ENCODE peak calls at places on chromosomes 6 and 20, in seven cellular contexts. K is IMR-90, X is neural progenitor cell, D is heart right ventricle, N is sigmoid colon, Z is SK-N-SH, O is left ventricle myocardium inferior. B is an unnamed sample.

GRCh38 chr6:112983741-112984221 is 636.7 kb downstream of the RFPL4B start:
- DNase-seq in Z (no peak), X (no peak), K (peak), D (no peak), O (no peak), N (no peak), B (no peak)

GRCh38 chr6:138844203-138844602 is 48.3 kb downstream of the ECT2L start:
- DNase-seq in K (peak), O (peak), Z (no peak), N (no peak), X (peak), D (peak), B (no peak)

GRCh38 chr20:45450097-45450818 is 19.3 kb upstream of the WFDC2 start:
- DNase-seq in N (peak), O (no peak), X (peak), Z (peak), D (no peak), K (peak), B (peak)

GRCh38 chr6:87291879-87292278 is 30.5 kb upstream of the SMIM8 start:
- DNase-seq in O (no peak), D (no peak), K (no peak), X (no peak), N (no peak), Z (no peak), B (no peak)

GRCh38 chr6:157074969-157075368 is 248.3 kb downstream of the TMEM242 start:
- DNase-seq in K (no peak), X (no peak), D (no peak), Z (no peak), O (no peak), N (no peak), B (no peak)

GRCh38 chr6:41939091-41939847 is 2.3 kb downstream of the CCND3 start:
- DNase-seq in X (peak), K (peak), O (peak), D (peak), Z (no peak), N (peak), B (no peak)

GRCh38 chr6:2503816-2504494 is 246.8 kb downstream of the MYLK4 start:
- DNase-seq in D (no peak), Z (no peak), K (peak), O (no peak), X (no peak), N (no peak), B (no peak)

GRCh38 chr6:18488526-18489270 is 101.5 kb downstream of the RNF144B start:
- DNase-seq in O (no peak), N (no peak), X (no peak), K (peak), D (no peak), Z (no peak), B (peak)

GRCh38 chr6:56259682-56260081 is 12.3 kb upstream of the COL21A1 start:
- DNase-seq in O (no peak), N (no peak), K (peak), Z (no peak), X (no peak), D (no peak), B (no peak)

GRCh38 chr6:8100159-8100854 is 2.0 kb downstream of the EEF1E1 start:
- DNase-seq in K (no peak), D (no peak), X (no peak), N (no peak), O (no peak), Z (no peak), B (no peak)

GRCh38 chr6:48765352-48765961 is 654.5 kb upstream of the PTCHD4 start:
- DNase-seq in X (peak), N (no peak), O (no peak), Z (peak), K (peak), D (no peak), B (peak)

DNA sequence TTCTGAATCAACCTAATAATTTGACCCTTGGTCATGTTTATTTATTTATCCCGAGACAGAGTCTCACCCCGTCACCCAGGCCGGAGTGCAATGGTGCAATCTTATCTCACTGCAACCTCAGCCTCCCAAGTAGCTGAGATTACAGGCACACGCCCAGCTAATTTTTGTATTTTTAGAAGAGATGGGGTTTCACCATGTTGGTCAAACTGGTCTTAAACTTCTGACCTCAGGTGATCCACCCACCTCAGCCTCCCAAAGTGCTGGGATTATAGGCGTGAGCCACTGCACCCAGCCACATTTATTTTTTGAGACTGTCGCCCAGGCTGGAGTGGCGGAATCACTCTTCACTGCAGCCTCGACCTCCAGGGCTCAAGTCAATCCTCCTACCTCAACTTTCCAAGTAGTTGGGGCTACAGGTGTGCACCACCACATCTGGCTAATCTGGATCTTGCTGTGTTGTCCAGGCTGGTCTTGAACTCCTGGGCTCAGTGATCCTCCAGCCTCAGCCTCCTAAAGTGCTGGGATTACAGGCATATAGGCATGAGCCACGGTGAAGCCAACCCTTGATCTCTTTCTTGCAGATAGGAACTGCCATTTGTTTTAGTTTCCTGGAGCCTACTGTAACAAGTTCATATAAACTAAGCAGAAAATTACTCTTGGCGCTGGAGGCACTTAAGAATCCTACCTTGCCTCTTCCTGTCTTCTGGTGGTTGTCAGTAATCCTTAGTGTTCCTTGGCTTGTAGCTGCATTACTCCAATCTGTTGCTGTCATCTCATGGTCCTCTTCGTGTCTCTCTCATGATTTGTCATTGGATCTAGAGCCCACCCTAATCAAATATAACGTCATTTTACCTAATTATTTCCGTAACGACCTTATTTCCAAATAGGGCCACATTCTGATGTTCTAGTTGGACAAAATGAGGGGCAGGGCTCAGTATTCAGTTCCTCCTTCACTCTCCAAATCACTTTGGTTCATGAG is 2.3 kb downstream of the RPS18 start:
- DNase-seq in O (no peak), D (no peak), K (no peak), X (no peak), N (no peak), Z (no peak), B (no peak)
- H3K4me3 ChIP-seq in O (no peak), D (no peak), K (no peak), X (peak), N (no peak), Z (peak), B (peak)

GRCh38 chr20:20134941-20135572 is 82.7 kb downstream of the CFAP61 start:
- DNase-seq in K (no peak), X (no peak), Z (no peak), D (no peak), N (no peak), O (no peak), B (no peak)

GRCh38 chr20:20136313-20136712 is 84.0 kb downstream of the CFAP61 start:
- DNase-seq in X (no peak), Z (no peak), O (no peak), D (no peak), N (no peak), K (no peak), B (no peak)

DNA sequence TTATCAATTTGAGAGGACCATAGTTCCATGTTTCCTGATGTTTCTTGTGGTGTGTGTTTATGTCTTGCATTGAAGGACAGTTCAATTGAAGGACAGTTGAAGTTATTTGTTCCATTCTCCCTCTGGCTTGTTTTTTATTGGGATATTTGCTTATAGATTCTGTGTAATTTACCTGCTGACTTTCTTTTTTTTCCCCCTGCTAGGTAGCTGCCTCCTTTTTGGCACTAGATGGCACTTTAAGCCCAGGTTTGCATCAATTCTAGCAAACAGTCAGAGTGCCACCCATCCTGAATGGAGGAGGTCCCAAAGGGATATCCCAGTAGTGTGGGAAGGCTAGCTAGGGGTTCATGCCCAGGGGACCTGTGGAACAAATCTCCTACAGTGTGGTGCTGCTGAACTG is 78.1 kb downstream of the CFAP61 start:
- DNase-seq in Z (no peak), K (no peak), X (peak), O (no peak), D (no peak), N (no peak), B (no peak)
- TF ChIP-seq CTCF in Z (peak), K (peak), X (peak), O (peak), D (peak), N (no peak), B (peak)

DNA sequence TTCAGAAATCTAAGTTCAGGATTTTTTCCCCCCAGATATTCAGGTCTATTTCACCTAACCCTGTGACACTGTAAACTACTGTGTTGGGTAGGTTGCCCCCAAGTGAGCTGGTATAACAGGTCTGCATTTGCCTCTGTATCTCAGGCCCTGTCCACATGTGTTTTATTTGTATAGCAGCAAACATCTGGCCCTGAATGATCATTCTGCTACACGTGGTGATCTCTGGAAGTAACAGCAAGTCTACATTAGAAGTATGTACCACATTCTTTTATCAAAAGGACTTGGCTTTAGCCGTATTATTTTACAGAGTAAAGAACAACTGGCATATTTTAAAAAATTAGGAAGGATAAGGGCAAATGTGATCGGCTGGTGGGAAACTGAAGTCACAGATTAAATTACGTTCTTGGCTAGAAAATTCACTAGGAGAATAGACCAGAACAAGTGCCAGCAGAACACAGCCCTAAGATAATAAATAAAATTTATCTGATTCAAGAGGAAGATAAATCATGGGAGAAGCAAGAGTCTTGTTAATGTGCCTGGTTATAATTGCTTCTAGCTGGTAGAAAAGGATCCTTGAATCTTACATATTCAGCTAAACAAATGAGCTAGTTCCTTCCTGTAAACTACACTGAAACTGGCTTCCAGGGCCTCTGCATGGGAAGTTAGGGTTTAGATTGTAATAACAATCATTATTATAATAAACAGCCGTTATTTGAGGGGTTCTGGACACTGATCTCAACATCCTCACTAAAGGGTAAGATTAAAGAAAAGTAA is 192.1 kb downstream of the SAMD5 start:
- DNase-seq in K (no peak), D (no peak), Z (no peak), X (no peak), N (no peak), O (no peak), B (no peak)
- H3K4me3 ChIP-seq in K (no peak), D (no peak), Z (no peak), X (no peak), N (no peak), O (no peak), B (no peak)

GRCh38 chr6:1336246-1336843 is 24.4 kb downstream of the FOXQ1 start:
- DNase-seq in X (peak), Z (no peak), K (no peak), D (no peak), N (no peak), O (no peak), B (no peak)
- TF ChIP-seq CTCF in X (peak), Z (peak), K (peak), D (no peak), N (no peak), O (no peak), B (peak)

DNA sequence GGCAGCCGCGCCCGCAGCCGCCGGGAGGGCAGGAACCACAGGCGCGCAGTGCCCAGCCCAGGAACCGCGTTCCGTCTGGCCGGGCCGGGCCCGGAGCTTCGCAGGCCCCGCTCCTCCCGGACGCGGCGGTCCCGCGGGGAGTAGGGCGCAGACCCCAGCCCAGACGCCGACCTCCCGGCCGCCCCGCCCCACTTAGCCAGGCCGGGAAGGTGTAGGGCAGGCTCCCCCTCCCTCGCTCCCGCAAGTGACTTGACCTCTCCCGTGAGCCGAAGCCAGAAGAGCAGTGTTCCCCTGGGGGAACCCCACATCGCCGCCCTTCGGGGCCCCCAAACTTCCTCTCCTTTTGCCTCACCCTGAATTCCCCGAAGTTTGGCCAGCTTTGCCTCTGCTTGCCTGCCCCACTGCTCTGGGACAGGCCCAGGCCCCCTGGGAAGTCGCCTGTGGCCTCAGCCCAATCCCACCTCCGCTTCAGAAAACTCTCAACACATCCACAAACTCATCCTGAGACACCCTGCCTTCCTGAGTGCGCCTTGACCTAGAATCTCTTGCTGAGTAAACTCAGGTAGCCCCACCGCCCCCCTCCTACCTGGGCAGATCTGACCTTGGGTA is 490 bp upstream of the NOL4L start:
- DNase-seq in Z (no peak), K (no peak), D (no peak), X (peak), O (no peak), N (no peak), B (no peak)
- H3K4me3 ChIP-seq in Z (no peak), K (no peak), D (peak), X (peak), O (peak), N (peak), B (no peak)

DNA sequence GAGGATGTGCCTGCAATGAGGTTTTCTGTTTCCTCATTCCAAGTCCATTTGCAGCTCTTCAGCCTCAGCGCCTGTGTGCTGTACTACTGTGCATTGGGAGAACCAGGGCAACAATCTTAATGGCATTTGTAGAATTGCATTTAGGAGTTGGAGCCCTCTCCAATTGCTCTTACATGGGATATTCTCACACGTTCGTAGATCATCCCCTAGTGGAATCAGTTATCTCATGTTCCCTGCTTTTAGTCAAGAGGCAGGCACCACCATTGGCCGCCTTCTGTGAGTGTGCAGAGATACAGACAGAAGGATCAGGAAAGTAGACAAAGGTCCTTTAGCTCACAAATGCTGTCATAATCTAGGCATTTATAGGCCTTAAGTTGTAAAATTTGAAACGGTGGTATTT is 84.2 kb upstream of the RGS17 start:
- DNase-seq in D (no peak), K (no peak), X (no peak), Z (no peak), O (no peak), N (no peak), B (no peak)
- TF ChIP-seq CTCF in D (no peak), K (no peak), X (no peak), Z (no peak), O (no peak), N (no peak), B (peak)

GRCh38 chr6:154478691-154479090 is 31.8 kb downstream of the CNKSR3 start:
- DNase-seq in D (no peak), O (no peak), X (no peak), N (no peak), K (no peak), Z (no peak), B (no peak)

GRCh38 chr6:154478021-154478651 is 32.3 kb downstream of the CNKSR3 start:
- DNase-seq in D (peak), N (peak), X (no peak), Z (no peak), O (no peak), K (peak), B (no peak)

GRCh38 chr6:154480144-154480639 is 30.3 kb downstream of the CNKSR3 start:
- DNase-seq in N (no peak), O (no peak), K (no peak), X (no peak), Z (no peak), D (no peak), B (no peak)

GRCh38 chr6:154481541-154482013 is 28.9 kb downstream of the CNKSR3 start:
- DNase-seq in D (no peak), O (no peak), N (no peak), K (no peak), X (no peak), Z (no peak), B (no peak)

GRCh38 chr6:154479388-154480143 is 30.9 kb downstream of the CNKSR3 start:
- DNase-seq in D (no peak), X (no peak), N (no peak), Z (no peak), O (no peak), K (peak), B (no peak)
- H3K4me3 ChIP-seq in D (peak), X (no peak), N (peak), Z (peak), O (peak), K (peak), B (no peak)

GRCh38 chr6:116218172-116218633 is 35.7 kb downstream of the TSPYL4 start:
- DNase-seq in X (no peak), K (peak), Z (no peak), D (no peak), N (no peak), O (no peak), B (no peak)
- TF ChIP-seq CTCF in X (peak), K (peak), Z (peak), D (peak), N (no peak), O (peak), B (no peak)

GRCh38 chr6:43428874-43429273 is 1.5 kb downstream of the ABCC10 start:
- DNase-seq in Z (no peak), X (no peak), O (no peak), K (no peak), D (no peak), N (no peak), B (no peak)
- H3K4me3 ChIP-seq in Z (peak), X (peak), O (peak), K (no peak), D (peak), N (peak), B (peak)

B was measured in epithelial cell of proximal tubule.